ENCODE peak calls at places on chromosome 11, in four cellular contexts. F is CD8-positive, alpha-beta memory T cell; C is COR-L47; E is SW480. G is an unnamed sample.

GRCh38 chr11:69913591-69914285 is 94.5 kb upstream of the FGF3 start:
- DNase-seq in C (no peak), F (no peak), E (no peak), G (no peak)

GRCh38 chr11:68932358-68932757 is 28.7 kb downstream of the IGHMBP2 start:
- DNase-seq in F (no peak), E (no peak), C (no peak), G (no peak)

GRCh38 chr11:61919113-61919840 is 1.9 kb upstream of the RAB3IL1 start:
- DNase-seq in E (no peak), C (no peak), F (no peak), G (no peak)

GRCh38 chr11:113014262-113014661 is 53.0 kb downstream of the NCAM1 start:
- DNase-seq in E (no peak), C (peak), F (no peak), G (no peak)

GRCh38 chr11:12674936-12675696 is 895 bp downstream of the TEAD1 start:
- DNase-seq in F (no peak), E (peak), C (no peak), G (no peak)

GRCh38 chr11:15765530-15765929 is 590.8 kb downstream of the SOX6 start:
- DNase-seq in C (no peak), E (no peak), F (no peak), G (no peak)

GRCh38 chr11:63838150-63838681 is 694 bp upstream of the MARK2 start:
- DNase-seq in F (no peak), E (no peak), C (no peak), G (peak)

GRCh38 chr11:48141475-48142100 is 75.0 kb upstream of the OR4B1 start:
- DNase-seq in C (no peak), F (no peak), E (no peak), G (no peak)

GRCh38 chr11:121206810-121207209 is 85.8 kb upstream of the SC5D start:
- DNase-seq in E (peak), C (no peak), F (no peak), G (no peak)

GRCh38 chr11:47189100-47189834 is 3.0 kb upstream of the PACSIN3 start:
- DNase-seq in F (no peak), E (peak), C (no peak), G (peak)

GRCh38 chr11:28447226-28447625 is 339.0 kb downstream of the METTL15 start:
- DNase-seq in C (no peak), E (no peak), F (no peak), G (no peak)

GRCh38 chr11:111514216-111515031 is at the start of gene HOATZ:
- DNase-seq in F (no peak), C (no peak), E (no peak), G (peak)

GRCh38 chr11:134158023-134158422 is 65.7 kb downstream of the NCAPD3 start:
- DNase-seq in F (no peak), E (no peak), C (no peak), G (peak)

GRCh38 chr11:45662665-45663485 is 2.5 kb downstream of the CHST1 start:
- DNase-seq in C (no peak), F (no peak), E (no peak), G (peak)

GRCh38 chr11:59208956-59209355 is 3.8 kb downstream of the MPEG1 start:
- DNase-seq in C (no peak), E (no peak), F (no peak), G (no peak)

GRCh38 chr11:134639586-134640330 is 227.7 kb upstream of the B3GAT1 start:
- DNase-seq in C (no peak), F (no peak), E (peak), G (peak)

GRCh38 chr11:97111559-97111958 is 721.7 kb downstream of the JRKL start:
- DNase-seq in C (no peak), E (no peak), F (no peak), G (no peak)

GRCh38 chr11:128552783-128553661 is 34.3 kb downstream of the ETS1 start:
- DNase-seq in C (no peak), E (no peak), F (no peak), G (peak)

GRCh38 chr11:73262851-73263495 is 9.2 kb upstream of the P2RY6 start:
- DNase-seq in F (no peak), E (no peak), C (no peak), G (peak)

GRCh38 chr11:67006029-67006884 is 16.7 kb upstream of the SYT12 start:
- DNase-seq in C (peak), F (no peak), E (peak), G (no peak)

GRCh38 chr11:92962444-92962843 is 7.0 kb upstream of the MTNR1B start:
- DNase-seq in F (no peak), E (no peak), C (no peak), G (no peak)

GRCh38 chr11:46868912-46869311 is 22.8 kb upstream of the CKAP5 start:
- DNase-seq in E (no peak), C (no peak), F (no peak), G (no peak)

GRCh38 chr11:17765381-17766359 is 31.1 kb downstream of the KCNC1 start:
- DNase-seq in E (no peak), F (no peak), C (peak), G (no peak)

GRCh38 chr11:63666874-63667273 is 4.3 kb downstream of the ATL3 start:
- DNase-seq in F (no peak), C (no peak), E (no peak), G (no peak)

GRCh38 chr11:8604078-8604723 is 10.2 kb upstream of the STK33 start:
- DNase-seq in C (peak), E (peak), F (no peak), G (peak)

GRCh38 chr11:116263020-116263419 is 509.8 kb downstream of the BUD13 start:
- DNase-seq in C (peak), E (no peak), F (no peak), G (no peak)

GRCh38 chr11:134052988-134053945 is 15.6 kb upstream of the JAM3 start:
- DNase-seq in E (no peak), C (no peak), F (no peak), G (peak)